ENCODE peak calls at places on chromosomes 11 and 22, in seven cellular contexts. S is non-pigmented ciliary epithelial cell; T is GM23338; E is iris pigment epithelial cell; V is H54; B is GOT3; Q is activated CD4-positive, alpha-beta T cell treated with anti-CD3 and anti-CD28 coated beads, Interleukin-2, amount 50 U/mL, for 1 hour. K is an unnamed sample.

GRCh38 chr22:43269325-43270040 is 73.7 kb downstream of the SCUBE1 start:
- DNase-seq in B (no peak), T (peak), V (no peak), E (no peak), S (no peak), Q (no peak), K (no peak)

GRCh38 chr11:68340784-68341556 is 28.6 kb downstream of the LRP5 start:
- DNase-seq in T (no peak), V (no peak), B (no peak), Q (no peak), S (no peak), E (no peak), K (no peak)

GRCh38 chr22:34897126-34897525 is 168.8 kb upstream of the ISX start:
- DNase-seq in Q (no peak), V (no peak), S (no peak), T (no peak), B (no peak), E (no peak), K (no peak)

GRCh38 chr11:58919561-58919960 is 19.7 kb upstream of the GLYATL1 start:
- DNase-seq in B (no peak), Q (no peak), T (no peak), S (no peak), E (peak), V (no peak), K (no peak)

GRCh38 chr11:65104628-65105027 is 7.0 kb upstream of the TM7SF2 start:
- DNase-seq in E (peak), V (no peak), T (no peak), B (no peak), Q (no peak), S (no peak), K (no peak)

GRCh38 chr11:11444027-11444799 is 91.2 kb upstream of the CSNK2A3 start:
- DNase-seq in V (no peak), Q (no peak), B (no peak), E (peak), S (no peak), T (no peak), K (no peak)

GRCh38 chr22:44190381-44190976 is 9.8 kb downstream of the PARVG start:
- DNase-seq in Q (no peak), B (no peak), E (no peak), S (no peak), T (no peak), V (no peak), K (no peak)

GRCh38 chr11:66542362-66542761 is 3.5 kb downstream of the ZDHHC24 start:
- DNase-seq in S (no peak), Q (no peak), T (no peak), E (no peak), B (no peak), V (no peak), K (no peak)

GRCh38 chr11:114077482-114078305 is 18.2 kb downstream of the ZBTB16 start:
- DNase-seq in B (no peak), V (no peak), Q (peak), T (no peak), E (no peak), S (no peak), K (no peak)

GRCh38 chr11:62602141-62603071 is 741 bp upstream of the MTA2 start:
- DNase-seq in E (peak), T (peak), V (no peak), S (no peak), Q (no peak), B (no peak), K (peak)

GRCh38 chr22:42432020-42432596 is at the start of gene NFAM1:
- DNase-seq in T (no peak), B (no peak), E (no peak), S (no peak), Q (no peak), V (no peak), K (no peak)

GRCh38 chr11:121321614-121322243 is 29.2 kb downstream of the SC5D start:
- DNase-seq in S (no peak), Q (peak), V (no peak), T (peak), E (no peak), B (no peak), K (peak)

GRCh38 chr11:1276866-1277615 is 32.4 kb downstream of the TOLLIP start:
- DNase-seq in V (no peak), Q (no peak), T (no peak), S (no peak), E (no peak), B (no peak), K (no peak)

GRCh38 chr11:35009191-35009940 is 92.9 kb downstream of the PDHX start:
- DNase-seq in S (no peak), Q (no peak), T (no peak), E (peak), V (peak), B (no peak), K (peak)

GRCh38 chr11:86547727-86548126 is 124.7 kb downstream of the ME3 start:
- DNase-seq in Q (no peak), E (no peak), S (no peak), V (no peak), T (no peak), B (no peak), K (no peak)

GRCh38 chr11:19711911-19712280 is 741 bp upstream of the NAV2 start:
- DNase-seq in S (no peak), T (peak), E (peak), B (no peak), Q (no peak), V (no peak), K (peak)

GRCh38 chr11:47726878-47727514 is 11.8 kb upstream of the AGBL2 start:
- DNase-seq in E (no peak), Q (no peak), B (no peak), V (no peak), S (no peak), T (no peak), K (no peak)

GRCh38 chr11:15589070-15589626 is 474.4 kb downstream of the INSC start:
- DNase-seq in Q (no peak), S (no peak), E (no peak), V (no peak), B (no peak), T (peak), K (no peak)

GRCh38 chr22:50082961-50083461 is 2.2 kb downstream of the MLC1 start:
- DNase-seq in S (no peak), T (no peak), V (no peak), B (no peak), Q (no peak), E (no peak), K (no peak)

GRCh38 chr22:30606455-30607299 is at the start of gene TCN2:
- DNase-seq in B (no peak), T (peak), V (peak), E (peak), S (no peak), Q (peak), K (peak)

GRCh38 chr11:33935466-33935865 is 43.6 kb upstream of the LMO2 start:
- DNase-seq in V (no peak), E (no peak), T (no peak), Q (no peak), B (no peak), S (no peak), K (no peak)

GRCh38 chr11:61609970-61610347 is 29.1 kb upstream of the SYT7 start:
- DNase-seq in S (no peak), B (no peak), E (no peak), T (peak), V (no peak), Q (no peak), K (peak)

GRCh38 chr22:49880281-49880680 is 26.6 kb downstream of the ZBED4 start:
- DNase-seq in E (peak), S (no peak), T (peak), B (no peak), V (no peak), Q (no peak), K (peak)

K was measured in iPS-NIHi11.